ENCODE peak calls at places on chromosomes 7 and 10, in ten cellular contexts. Q is choroid plexus epithelial cell, V is fibroblast of lung, H is HFF-Myc, M is astrocyte of the spinal cord, K is H1, R is cardiac fibroblast, Y is heart left ventricle, F is lower lobe of right lung, B is cardiac muscle cell. N is an unnamed sample.
A peak's percentile ranks its signal among the peaks of the same experiment; 100 is the strongest.

GRCh38 chr7:41984888-41985287 is 252.1 kb downstream of the GLI3 start:
- DNase-seq in M (peak; percentile 66), R (peak; percentile 44), F (no peak), Q (peak; percentile 77), B (no peak), H (no peak), V (peak; percentile 62), Y (no peak), K (no peak), N (no peak)

GRCh38 chr10:102473445-102474331 is 22.3 kb upstream of the C10orf95 start:
- DNase-seq in R (no peak), K (no peak), V (no peak), M (no peak), Y (no peak), B (no peak), H (no peak), Q (no peak), F (no peak), N (no peak)

GRCh38 chr10:52949899-52950298 is 177.3 kb upstream of the MBL2 start:
- DNase-seq in B (peak; percentile 10), K (no peak), R (no peak), H (no peak), M (peak; percentile 1), V (no peak), Q (peak; percentile 25), Y (no peak), F (no peak), N (no peak)

GRCh38 chr7:21256310-21256877 is 171.5 kb upstream of the SP4 start:
- DNase-seq in Y (no peak), R (peak; percentile 58), K (no peak), H (no peak), Q (peak; percentile 73), F (no peak), V (peak; percentile 18), M (peak; percentile 57), B (peak; percentile 54), N (no peak)

GRCh38 chr10:133391761-133392518 is 2.0 kb upstream of the MTG1 start:
- DNase-seq in V (no peak), B (no peak), K (no peak), M (no peak), F (peak; percentile 30), R (no peak), Q (no peak), Y (no peak), H (no peak), N (no peak)

GRCh38 chr10:97543025-97543546 is 29.5 kb upstream of the ANKRD2 start:
- DNase-seq in M (peak; percentile 97), R (peak; percentile 94), K (no peak), V (peak; percentile 99), F (peak; percentile 64), Q (peak; percentile 96), Y (peak; percentile 86), B (no peak), H (peak; percentile 94), N (peak; percentile 93)

GRCh38 chr7:32479574-32480200 is 10.5 kb downstream of the LSM5 start:
- DNase-seq in Y (no peak), R (peak; percentile 77), M (peak; percentile 64), K (peak; percentile 55), H (no peak), B (peak; percentile 56), F (no peak), Q (peak; percentile 83), V (peak; percentile 42), N (no peak)

GRCh38 chr10:79160191-79160590 is 91.4 kb downstream of the ZMIZ1 start:
- DNase-seq in K (no peak), F (no peak), H (no peak), Y (peak; percentile 38), V (no peak), B (no peak), M (no peak), Q (peak; percentile 26), R (no peak), N (no peak)

GRCh38 chr7:68706291-68706690 is 892.0 kb upstream of the AUTS2 start:
- DNase-seq in V (peak; percentile 98), M (peak; percentile 96), Y (no peak), F (no peak), K (no peak), Q (peak; percentile 85), B (no peak), R (peak; percentile 84), H (no peak), N (no peak)

GRCh38 chr7:109821156-109821555 is 1251.5 kb downstream of the DNAJB9 start:
- DNase-seq in F (no peak), V (peak; percentile 0), K (no peak), Y (no peak), R (no peak), H (no peak), B (no peak), Q (no peak), M (no peak), N (no peak)

GRCh38 chr7:125934965-125935364 is 1005.3 kb upstream of the POT1 start:
- DNase-seq in Q (peak; percentile 9), M (no peak), Y (no peak), B (no peak), V (peak; percentile 3), R (no peak), K (no peak), H (no peak), F (no peak), N (no peak)

GRCh38 chr10:113093188-113094113 is 143.4 kb downstream of the TCF7L2 start:
- DNase-seq in Y (no peak), H (no peak), R (no peak), M (peak; percentile 81), F (no peak), V (peak; percentile 77), K (no peak), B (no peak), Q (peak; percentile 61), N (no peak)

GRCh38 chr10:108039821-108040584 is 875.5 kb upstream of the SORCS1 start:
- DNase-seq in Y (no peak), R (no peak), F (no peak), K (no peak), M (no peak), V (no peak), B (no peak), H (no peak), Q (no peak), N (no peak)

GRCh38 chr7:121372376-121373024 is 23.6 kb downstream of the FAM3C start:
- DNase-seq in M (no peak), H (no peak), Y (no peak), Q (no peak), R (peak; percentile 48), K (no peak), B (no peak), F (no peak), V (peak; percentile 67), N (no peak)

GRCh38 chr7:151611041-151611440 is 91.3 kb upstream of the RHEB start:
- DNase-seq in R (no peak), H (no peak), Y (no peak), V (no peak), B (no peak), K (no peak), Q (no peak), F (no peak), M (no peak), N (no peak)

GRCh38 chr7:151603951-151604350 is 84.3 kb upstream of the RHEB start:
- DNase-seq in K (no peak), H (no peak), M (no peak), R (no peak), B (no peak), Q (no peak), Y (no peak), F (no peak), V (no peak), N (no peak)

GRCh38 chr7:151607464-151607867 is 87.8 kb upstream of the RHEB start:
- DNase-seq in Q (peak; percentile 55), Y (no peak), F (no peak), K (no peak), B (no peak), R (no peak), V (peak; percentile 68), M (no peak), H (no peak), N (no peak)

GRCh38 chr7:151611878-151612277 is 92.2 kb upstream of the RHEB start:
- DNase-seq in Y (no peak), B (no peak), F (no peak), H (no peak), M (no peak), R (no peak), Q (no peak), V (no peak), K (no peak), N (no peak)

GRCh38 chr7:151608031-151608551 is 88.4 kb upstream of the RHEB start:
- DNase-seq in H (no peak), M (no peak), R (no peak), V (peak; percentile 21), F (no peak), B (peak; percentile 30), Y (no peak), Q (peak; percentile 35), K (no peak), N (no peak)
- H3K4me3 ChIP-seq in H (no peak overlapping the region), M (no peak overlapping the region), R (no peak overlapping the region), V (no peak overlapping the region), F (no peak overlapping the region), B (no peak overlapping the region), Y (no peak overlapping the region), Q (no peak overlapping the region), K (no peak overlapping the region), N (no peak overlapping the region)

DNA sequence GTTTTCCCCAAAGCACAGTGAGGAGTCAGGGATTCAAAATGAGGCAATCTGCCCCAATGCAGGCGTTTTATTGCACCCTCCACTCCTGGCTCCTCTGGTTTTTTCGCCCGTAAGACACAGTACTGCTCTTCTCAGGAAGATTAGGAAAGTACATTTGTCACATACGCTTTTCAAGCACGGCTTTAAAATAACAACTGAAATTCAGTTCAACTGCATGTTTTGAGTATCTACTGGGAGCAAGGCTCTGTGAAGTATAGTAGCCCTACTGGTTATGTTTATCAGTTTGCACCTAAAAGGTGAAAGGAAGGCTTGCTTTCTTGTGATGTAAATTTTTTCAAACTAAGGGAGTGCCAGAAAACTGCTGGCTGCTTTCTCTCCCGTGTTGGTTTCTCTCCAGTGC is 1.9 kb upstream of the SGMS1 start:
- DNase-seq in K (no peak), H (no peak), B (peak; percentile 21), F (no peak), V (no peak), Q (peak; percentile 43), R (peak; percentile 41), M (peak; percentile 18), Y (no peak), N (no peak)
- TF ChIP-seq CTCF in K (no peak), H (no peak), B (no peak), F (no peak), V (no peak), Q (no peak), R (no peak), M (no peak), Y (no peak), N (no peak)

DNA sequence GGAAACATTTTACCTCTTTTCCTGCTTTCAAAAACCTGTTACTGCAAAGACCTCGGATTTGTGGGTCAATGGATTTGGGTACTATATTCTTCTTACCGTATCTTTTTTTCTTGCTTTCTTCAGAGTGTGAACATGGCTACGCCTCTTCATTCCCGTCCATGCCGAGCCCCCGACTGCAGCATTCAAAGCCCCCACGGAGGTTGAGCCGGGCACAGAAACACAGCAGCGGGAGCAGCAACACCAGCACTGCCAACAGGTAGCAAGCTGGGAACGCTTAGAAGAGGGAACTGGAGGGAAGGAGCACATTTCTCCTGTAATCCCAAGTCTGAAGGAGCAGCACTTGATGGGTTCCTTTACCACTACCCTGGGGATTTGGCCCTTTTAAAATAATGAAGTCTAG is 20.7 kb downstream of the MXI1 start:
- DNase-seq in M (no peak), R (no peak), V (no peak), B (no peak), H (no peak), K (no peak), Y (no peak), F (no peak), Q (no peak), N (no peak)
- H3K4me3 ChIP-seq in M (no peak overlapping the region), R (no peak overlapping the region), V (no peak overlapping the region), B (peak overlapping the region; percentile 64), H (no peak overlapping the region), K (no peak overlapping the region), Y (peak overlapping the region; percentile 91), F (peak overlapping the region; percentile 86), Q (no peak overlapping the region), N (peak overlapping the region; percentile 95)

GRCh38 chr7:95794917-95795515 is 22.7 kb downstream of the DYNC1I1 start:
- DNase-seq in Q (peak; percentile 61), M (peak; percentile 13), B (no peak), F (no peak), R (peak; percentile 34), V (peak; percentile 14), Y (no peak), H (no peak), K (no peak), N (no peak)
- TF ChIP-seq CTCF in Q (peak; percentile 68), M (peak; percentile 60), B (peak; percentile 43), F (peak; percentile 30), R (peak; percentile 73), V (peak; percentile 37), Y (no peak), H (peak; percentile 50), K (peak; percentile 76), N (peak; percentile 24)